ENCODE peak calls at places on chromosomes 6 and 20, in five cellular contexts. X is left ventricle myocardium inferior, Q is keratinocyte, A is body of pancreas, E is psoas muscle. Z is an unnamed sample. For H3K4me1, the result is how much of the 10 kb centered on the place peaks cover.

GRCh38 chr6:167577891-167578361 is 248.8 kb upstream of the AFDN start:
- DNase-seq in X (no peak), Q (no peak), A (no peak), E (no peak), Z (peak)

GRCh38 chr20:16125810-16126209 is 447.4 kb downstream of the KIF16B start:
- DNase-seq in X (no peak), Q (no peak), A (no peak), E (no peak), Z (no peak)

GRCh38 chr6:111483736-111484654 is 977 bp upstream of the REV3L start:
- DNase-seq in X (peak), Q (peak), A (peak), E (peak), Z (peak)

GRCh38 chr20:48725589-48725991 is 102.2 kb downstream of the PREX1 start:
- DNase-seq in X (no peak), Q (no peak), A (no peak), E (no peak), Z (peak)

GRCh38 chr20:57143173-57143572 is 123.3 kb downstream of the BMP7 start:
- DNase-seq in X (no peak), Q (no peak), A (no peak), E (no peak), Z (no peak)

GRCh38 chr20:4613718-4614620 is 107.7 kb upstream of the PRND start:
- DNase-seq in X (peak), Q (peak), A (peak), E (no peak), Z (peak)

GRCh38 chr6:125224236-125224861 is 70.8 kb downstream of the TPD52L1 start:
- DNase-seq in X (no peak), Q (no peak), A (no peak), E (no peak), Z (no peak)

GRCh38 chr20:38649275-38649891 is 47.8 kb downstream of the ARHGAP40 start:
- DNase-seq in X (no peak), Q (no peak), A (no peak), E (no peak), Z (peak)

GRCh38 chr6:119454694-119455093 is 105.1 kb upstream of the MAN1A1 start:
- DNase-seq in X (no peak), Q (no peak), A (no peak), E (no peak), Z (peak)

GRCh38 chr6:68891419-68891818 is 256.3 kb downstream of the ADGRB3 start:
- DNase-seq in X (no peak), Q (no peak), A (no peak), E (no peak), Z (no peak)

GRCh38 chr20:39967806-39968205 is 721.2 kb downstream of the MAFB start:
- DNase-seq in X (no peak), Q (no peak), A (no peak), E (no peak), Z (no peak)

GRCh38 chr6:33692760-33693158 is 18.7 kb downstream of the UQCC2 start:
- DNase-seq in X (no peak), Q (no peak), A (no peak), E (peak), Z (peak)

GRCh38 chr6:145313041-145313855 is 422.1 kb downstream of the EPM2A start:
- DNase-seq in X (no peak), Q (no peak), A (no peak), E (no peak), Z (no peak)

GRCh38 chr6:168030881-168031280 is 33.4 kb downstream of the KIF25 start:
- DNase-seq in X (no peak), Q (no peak), A (no peak), E (no peak), Z (no peak)

GRCh38 chr6:30238178-30238795 is 25.1 kb upstream of the TRIM26 start:
- DNase-seq in X (no peak), Q (no peak), A (no peak), E (no peak), Z (no peak)

GRCh38 chr6:129567374-129567773 is 142.6 kb downstream of the ARHGAP18 start:
- DNase-seq in X (no peak), Q (no peak), A (no peak), E (no peak), Z (peak)

GRCh38 chr20:50304883-50305635 is 114.4 kb downstream of the CEBPB start:
- DNase-seq in X (peak), Q (no peak), A (peak), E (peak), Z (peak)

GRCh38 chr6:132410840-132411239 is 9.6 kb upstream of the MOXD1 start:
- DNase-seq in X (no peak), Q (no peak), A (no peak), E (no peak), Z (no peak)

GRCh38 chr6:169738204-169738971 is 13.0 kb downstream of the DYNLT2 start:
- DNase-seq in X (no peak), Q (no peak), A (no peak), E (peak), Z (no peak)

GRCh38 chr6:158068893-158069799 is 87.5 kb downstream of the SYNJ2 start:
- DNase-seq in X (no peak), Q (peak), A (peak), E (no peak), Z (no peak)

GRCh38 chr20:63639093-63639860 is 12.4 kb upstream of the GMEB2 start:
- DNase-seq in X (peak), Q (no peak), A (no peak), E (peak), Z (no peak)

GRCh38 chr20:25187638-25188037 is 7.9 kb upstream of the ENTPD6 start:
- DNase-seq in X (no peak), Q (no peak), A (no peak), E (no peak), Z (no peak)

GRCh38 chr6:112249489-112249888 is 4.9 kb downstream of the LAMA4 start:
- DNase-seq in X (no peak), Q (no peak), A (no peak), E (no peak), Z (no peak)

GRCh38 chr6:136658711-136659110 is 108.5 kb upstream of the MAP7 start:
- DNase-seq in X (no peak), Q (no peak), A (no peak), E (no peak), Z (no peak)

GRCh38 chr20:41366546-41367392 is at the start of gene EMILIN3:
- DNase-seq in X (no peak), Q (no peak), A (no peak), E (no peak), Z (no peak)

GRCh38 chr6:149147939-149148718 is 169.4 kb upstream of the TAB2 start:
- DNase-seq in X (no peak), Q (no peak), A (no peak), E (no peak), Z (no peak)

GRCh38 chr6:1596088-1596852 is 13.4 kb upstream of the FOXC1 start:
- DNase-seq in X (peak), Q (no peak), A (peak), E (peak), Z (peak)

GRCh38 chr6:157274116-157274470 is 49.2 kb downstream of the TMEM242 start:
- DNase-seq in X (no peak), Q (no peak), A (no peak), E (no peak), Z (no peak)

GRCh38 chr6:155505560-155505959 is 49.9 kb upstream of the NOX3 start:
- DNase-seq in X (no peak), Q (no peak), A (no peak), E (no peak), Z (no peak)

GRCh38 chr20:22446613-22447447 is 137.5 kb downstream of the FOXA2 start:
- DNase-seq in X (no peak), Q (no peak), A (peak), E (no peak), Z (no peak)

GRCh38 chr20:17617868-17618672 is 48.2 kb downstream of the DSTN start:
- DNase-seq in X (peak), Q (no peak), A (peak), E (peak), Z (no peak)

GRCh38 chr20:26276811-26277210 is 580.2 kb upstream of the ZNF337 start:
- DNase-seq in X (no peak), Q (no peak), A (no peak), E (no peak), Z (no peak)

GRCh38 chr6:168541307-168541706 is 100.3 kb downstream of the SMOC2 start:
- DNase-seq in X (no peak), Q (no peak), A (no peak), E (no peak), Z (no peak)

GRCh38 chr20:17936791-17937687 is 31.6 kb downstream of the SNX5 start:
- DNase-seq in X (peak), Q (no peak), A (peak), E (peak), Z (peak)

GRCh38 chr6:16758163-16758975 is 2.9 kb downstream of the ATXN1 start:
- DNase-seq in X (no peak), Q (no peak), A (no peak), E (no peak), Z (peak)

GRCh38 chr6:26231006-26231587 is 133.9 kb upstream of the BTN3A2 start:
- DNase-seq in X (no peak), Q (no peak), A (no peak), E (no peak), Z (no peak)

GRCh38 chr6:46323312-46323965 is 152.7 kb upstream of the ENPP5 start:
- DNase-seq in X (no peak), Q (no peak), A (no peak), E (no peak), Z (no peak)

GRCh38 chr20:45012682-45013302 is 46.5 kb downstream of the STK4 start:
- DNase-seq in X (no peak), Q (peak), A (no peak), E (no peak), Z (no peak)

GRCh38 chr6:1865585-1865984 is 255.9 kb downstream of the FOXC1 start:
- DNase-seq in X (no peak), Q (no peak), A (no peak), E (no peak), Z (no peak)

DNA sequence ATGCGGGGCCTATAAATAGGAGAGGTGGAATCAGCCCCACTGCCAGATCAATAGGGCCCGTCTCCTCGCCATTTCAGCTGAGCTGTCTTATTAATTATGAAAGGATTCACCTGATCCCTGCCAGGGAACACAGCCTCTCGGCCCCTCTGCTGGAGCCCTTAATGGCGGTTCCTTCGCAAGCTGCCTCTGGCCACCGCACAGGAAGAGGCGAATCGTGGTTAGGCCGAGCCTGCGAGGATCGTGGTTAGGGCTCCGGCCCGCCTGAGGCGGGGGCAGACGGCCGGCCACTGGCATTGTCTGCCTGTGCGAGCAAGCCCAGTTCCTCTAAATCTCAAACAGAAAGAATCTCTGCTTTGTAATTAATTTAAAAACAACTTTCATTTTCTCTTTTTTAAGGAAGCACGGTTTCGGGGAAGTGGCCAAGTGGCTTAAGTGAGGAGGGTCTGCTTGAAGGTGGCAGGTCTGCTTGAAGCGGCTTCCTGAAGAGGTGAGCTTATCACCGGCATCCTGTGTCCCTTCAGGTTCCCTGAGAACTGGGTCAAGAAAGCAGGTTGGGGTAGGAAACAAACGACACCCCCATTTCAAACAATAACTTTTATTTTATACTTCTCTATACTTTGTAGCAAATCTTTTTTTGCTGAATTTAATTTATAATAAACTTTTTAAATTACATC is 9.2 kb downstream of the NRN1 start:
- DNase-seq in X (no peak), Q (no peak), A (no peak), E (peak), Z (no peak)
- H3K4me1 ChIP-seq in X (half or more), Q (under half), A (under half), E (under half), Z (under half)

GRCh38 chr6:27754408-27754782 is 157.8 kb downstream of the OR2B2 start:
- DNase-seq in X (no peak), Q (no peak), A (no peak), E (no peak), Z (no peak)
- H3K4me3 ChIP-seq in X (peak), Q (peak), A (no peak), E (peak), Z (no peak)

GRCh38 chr6:10529231-10529801 is 8.2 kb downstream of the GCNT2 start:
- DNase-seq in X (no peak), Q (no peak), A (peak), E (no peak), Z (no peak)
- H3K27ac ChIP-seq in X (peak), Q (no peak), A (peak), E (peak), Z (no peak)

GRCh38 chr20:34388678-34389077 is 25.6 kb downstream of the ITCH start:
- DNase-seq in X (no peak), Q (no peak), A (no peak), E (no peak), Z (no peak)
- H3K4me1 ChIP-seq in X (half or more), Q (under half), A (under half), E (under half), Z (under half)

GRCh38 chr6:14652536-14652935 is 535.0 kb downstream of the CD83 start:
- DNase-seq in X (no peak), Q (no peak), A (no peak), E (no peak), Z (no peak)

GRCh38 chr6:14658030-14658429 is 540.5 kb downstream of the CD83 start:
- DNase-seq in X (no peak), Q (no peak), A (no peak), E (no peak), Z (no peak)

GRCh38 chr6:14656676-14657075 is 539.1 kb downstream of the CD83 start:
- DNase-seq in X (no peak), Q (no peak), A (no peak), E (no peak), Z (no peak)

GRCh38 chr6:14655990-14656640 is 538.5 kb downstream of the CD83 start:
- DNase-seq in X (no peak), Q (no peak), A (no peak), E (no peak), Z (no peak)

DNA sequence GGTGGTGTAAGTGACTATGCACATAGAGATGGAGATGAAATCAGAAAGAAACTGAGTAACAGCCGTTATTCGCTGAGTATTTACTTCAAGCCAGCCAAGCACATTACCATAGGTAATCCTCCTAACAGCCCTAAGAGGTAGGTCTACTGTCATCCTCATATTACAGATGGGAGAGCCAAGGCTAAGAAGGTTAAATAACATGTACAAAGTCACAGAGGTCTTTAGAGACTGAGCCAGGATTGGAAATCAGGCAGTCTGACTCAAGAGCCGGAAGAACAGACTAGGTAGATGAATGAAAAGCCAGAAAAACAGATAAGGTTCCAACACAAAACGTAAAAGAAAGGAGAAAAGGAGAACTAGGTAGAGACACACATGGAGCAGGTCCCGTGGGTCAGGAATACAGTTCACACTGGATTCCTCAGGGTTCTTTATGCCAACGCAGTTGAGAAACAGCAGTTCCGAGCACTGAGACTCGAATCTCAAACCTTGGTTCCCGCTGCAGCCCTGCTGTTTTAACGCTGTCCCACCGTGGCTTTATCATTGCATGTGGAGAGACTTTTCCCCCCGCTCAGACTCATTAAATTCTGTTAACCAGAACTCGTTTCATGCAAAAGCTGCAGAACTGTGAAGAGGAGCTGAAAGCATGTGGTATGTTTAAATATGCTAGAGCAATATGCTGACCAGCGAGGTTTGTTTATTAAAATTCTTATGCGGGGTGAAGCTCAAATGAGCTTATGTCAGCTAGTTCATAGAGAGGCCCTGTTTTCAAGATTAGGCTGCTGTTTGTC is 537.8 kb downstream of the CD83 start:
- DNase-seq in X (no peak), Q (no peak), A (no peak), E (no peak), Z (no peak)
- H3K4me3 ChIP-seq in X (peak), Q (no peak), A (no peak), E (no peak), Z (no peak)